ENCODE peak calls at places on chromosome 21, in seven cellular contexts. H is ovary, Z is heart right ventricle, B is pancreas, K is testis, P is adrenal gland, W is right cardiac atrium. Q is an unnamed sample. For H3K4me1, the result is how much of the 10 kb centered on the place peaks cover.

GRCh38 chr21:29851611-29852010 is 88.2 kb downstream of the GRIK1 start:
- DNase-seq in H (no peak), Z (no peak), B (no peak), K (no peak), P (no peak), W (no peak), Q (no peak)

GRCh38 chr21:43740497-43741156 is 21.7 kb downstream of the PDXK start:
- DNase-seq in H (peak), Z (no peak), B (no peak), K (peak), P (peak), W (no peak), Q (peak)

GRCh38 chr21:14382835-14383595 is at the start of gene HSPA13:
- DNase-seq in H (peak), Z (peak), B (peak), K (peak), P (peak), W (peak), Q (peak)

GRCh38 chr21:18251065-18251464 is 6.4 kb downstream of the CHODL start:
- DNase-seq in H (no peak), Z (no peak), B (no peak), K (no peak), P (no peak), W (no peak), Q (no peak)

GRCh38 chr21:17848228-17848627 is 29.1 kb upstream of the C21orf91 start:
- DNase-seq in H (no peak), Z (no peak), B (peak), K (peak), P (no peak), W (no peak), Q (no peak)

GRCh38 chr21:46500224-46500861 is 41.7 kb downstream of the DIP2A start:
- DNase-seq in H (no peak), Z (no peak), B (no peak), K (no peak), P (no peak), W (no peak), Q (no peak)

GRCh38 chr21:34797202-34797527 is 128.4 kb downstream of the CLIC6 start:
- DNase-seq in H (no peak), Z (no peak), B (no peak), K (no peak), P (no peak), W (no peak), Q (no peak)

GRCh38 chr21:42781150-42781980 is 98.0 kb downstream of the WDR4 start:
- DNase-seq in H (peak), Z (no peak), B (peak), K (peak), P (peak), W (no peak), Q (peak)

GRCh38 chr21:46092026-46092764 is 5.7 kb upstream of the COL6A2 start:
- DNase-seq in H (peak), Z (peak), B (peak), K (peak), P (no peak), W (peak), Q (no peak)

GRCh38 chr21:46594276-46594675 is 10.6 kb downstream of the S100B start:
- DNase-seq in H (no peak), Z (no peak), B (no peak), K (no peak), P (no peak), W (no peak), Q (no peak)

GRCh38 chr21:34567574-34567973 is 47.3 kb downstream of the RCAN1 start:
- DNase-seq in H (no peak), Z (no peak), B (no peak), K (peak), P (no peak), W (no peak), Q (no peak)

GRCh38 chr21:43767980-43768867 is 7.9 kb downstream of the CSTB start:
- DNase-seq in H (no peak), Z (no peak), B (peak), K (peak), P (peak), W (peak), Q (peak)

GRCh38 chr21:40531421-40531820 is 315.5 kb downstream of the DSCAM start:
- DNase-seq in H (no peak), Z (no peak), B (no peak), K (no peak), P (no peak), W (no peak), Q (no peak)

GRCh38 chr21:25857308-25858099 is 122.7 kb downstream of the GABPA start:
- DNase-seq in H (peak), Z (no peak), B (no peak), K (no peak), P (no peak), W (no peak), Q (no peak)

GRCh38 chr21:43808367-43808766 is 19.0 kb downstream of the RRP1 start:
- DNase-seq in H (no peak), Z (no peak), B (no peak), K (no peak), P (no peak), W (no peak), Q (no peak)

GRCh38 chr21:19198801-19199200 is 795.2 kb upstream of the TMPRSS15 start:
- DNase-seq in H (no peak), Z (no peak), B (no peak), K (no peak), P (no peak), W (no peak), Q (no peak)

GRCh38 chr21:40507978-40508377 is 339.0 kb downstream of the DSCAM start:
- DNase-seq in H (no peak), Z (no peak), B (peak), K (no peak), P (no peak), W (no peak), Q (no peak)

GRCh38 chr21:46325073-46325912 is 1.3 kb downstream of the PCNT start:
- DNase-seq in H (peak), Z (peak), B (peak), K (peak), P (peak), W (peak), Q (peak)

GRCh38 chr21:25176637-25177412 is 430.5 kb downstream of the MRPL39 start:
- DNase-seq in H (no peak), Z (no peak), B (no peak), K (no peak), P (no peak), W (no peak), Q (no peak)

GRCh38 chr21:46366561-46366960 is 42.6 kb downstream of the PCNT start:
- DNase-seq in H (no peak), Z (no peak), B (no peak), K (no peak), P (no peak), W (no peak), Q (no peak)

GRCh38 chr21:37452222-37452621 is 85.6 kb downstream of the DYRK1A start:
- DNase-seq in H (no peak), Z (peak), B (no peak), K (no peak), P (peak), W (peak), Q (no peak)

GRCh38 chr21:45981154-45981606 is 390 bp upstream of the COL6A1 start:
- DNase-seq in H (peak), Z (peak), B (peak), K (peak), P (peak), W (peak), Q (peak)

GRCh38 chr21:37914211-37914900 is 1.9 kb downstream of the KCNJ6 start:
- DNase-seq in H (no peak), Z (peak), B (peak), K (peak), P (no peak), W (no peak), Q (peak)

GRCh38 chr21:46322351-46323226 is 1.1 kb downstream of the C21orf58 start:
- DNase-seq in H (no peak), Z (no peak), B (peak), K (peak), P (no peak), W (no peak), Q (peak)

GRCh38 chr21:45979141-45979631 is 2.4 kb upstream of the COL6A1 start:
- DNase-seq in H (peak), Z (peak), B (no peak), K (no peak), P (no peak), W (peak), Q (peak)

GRCh38 chr21:41716756-41717155 is 50.1 kb downstream of the RIPK4 start:
- DNase-seq in H (no peak), Z (no peak), B (no peak), K (no peak), P (no peak), W (no peak), Q (no peak)
- H3K4me1 ChIP-seq in H (under half), Z (under half), B (under half), K (under half), P (under half), W (under half), Q (under half)

GRCh38 chr21:16071761-16072160 is 342.0 kb downstream of the USP25 start:
- DNase-seq in H (no peak), Z (no peak), B (no peak), K (no peak), P (no peak), W (no peak), Q (no peak)
- H3K27ac ChIP-seq in H (no peak), Z (no peak), B (no peak), K (no peak), P (no peak), W (no peak), Q (peak)

GRCh38 chr21:41673071-41673470 is 93.8 kb downstream of the RIPK4 start:
- DNase-seq in H (no peak), Z (no peak), B (no peak), K (no peak), P (no peak), W (no peak), Q (no peak)
- H3K4me1 ChIP-seq in H (under half), Z (under half), B (under half), K (under half), P (under half), W (under half), Q (under half)

GRCh38 chr21:35852820-35853219 is 207.5 kb downstream of the SETD4 start:
- DNase-seq in H (no peak), Z (no peak), B (no peak), K (peak), P (no peak), W (no peak), Q (no peak)
- H3K27ac ChIP-seq in H (no peak), Z (peak), B (no peak), K (peak), P (no peak), W (no peak), Q (no peak)

GRCh38 chr21:31164713-31165694 is 126.7 kb upstream of the KRTAP19-8 start:
- DNase-seq in H (no peak), Z (no peak), B (no peak), K (no peak), P (no peak), W (no peak), Q (no peak)
- H3K4me1 ChIP-seq in H (under half), Z (under half), B (under half), K (under half), P (under half), W (under half), Q (under half)

GRCh38 chr21:44918107-44918470 is 2.6 kb downstream of the ITGB2 start:
- DNase-seq in H (no peak), Z (no peak), B (no peak), K (no peak), P (no peak), W (no peak), Q (peak)
- H3K27ac ChIP-seq in H (no peak), Z (no peak), B (no peak), K (no peak), P (no peak), W (no peak), Q (no peak)

GRCh38 chr21:33208534-33208933 is 21.2 kb upstream of the IFNAR2 start:
- DNase-seq in H (no peak), Z (no peak), B (no peak), K (no peak), P (no peak), W (no peak), Q (no peak)
- H3K4me1 ChIP-seq in H (under half), Z (under half), B (under half), K (under half), P (under half), W (under half), Q (under half)

DNA sequence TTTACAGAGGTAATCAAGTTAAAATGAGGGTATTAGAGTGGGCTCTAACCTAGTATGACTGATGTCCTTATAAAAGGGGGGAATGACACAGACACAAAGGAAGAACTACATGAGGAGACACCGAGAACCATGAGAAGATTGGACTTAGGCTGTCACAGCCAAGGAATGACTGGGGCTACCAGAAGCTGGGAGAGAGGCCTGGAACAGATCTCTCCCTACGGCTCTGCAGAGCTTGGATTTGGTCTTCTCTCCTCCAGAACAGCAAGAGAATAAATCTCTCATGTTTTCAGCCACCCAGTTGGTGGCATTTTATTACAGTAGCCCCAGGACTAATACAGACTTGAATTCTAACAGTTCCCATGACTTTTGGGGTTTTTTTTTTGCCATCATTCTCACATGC is 110.8 kb downstream of the PSMG1 start:
- DNase-seq in H (no peak), Z (no peak), B (no peak), K (no peak), P (no peak), W (no peak), Q (no peak)
- H3K27ac ChIP-seq in H (no peak), Z (peak), B (no peak), K (peak), P (no peak), W (no peak), Q (no peak)

Q was measured in endodermal cell.